ENCODE peak calls at places on chromosome 7, in seven cellular contexts. A, H, B, G, M, Z and I are unnamed samples.

GRCh38 chr7:129777195-129777844 is 165.8 kb downstream of the NRF1 start:
- DNase-seq in B (no peak), H (no peak), Z (no peak), G (no peak), M (no peak), A (no peak), I (no peak)

GRCh38 chr7:44486693-44487092 is 3.8 kb downstream of the NUDCD3 start:
- DNase-seq in G (peak; percentile 49), Z (no peak), A (no peak), H (no peak), M (no peak), B (no peak), I (no peak)

GRCh38 chr7:74604326-74605020 is 53.0 kb upstream of the GTF2I start:
- DNase-seq in B (no peak), M (peak; percentile 56), Z (no peak), H (peak; percentile 15), A (no peak), G (no peak), I (peak; percentile 7)

GRCh38 chr7:50584793-50585399 is 19.7 kb upstream of the DDC start:
- DNase-seq in Z (no peak), B (no peak), G (no peak), H (no peak), M (no peak), A (no peak), I (no peak)

GRCh38 chr7:105198223-105198622 is 184.2 kb downstream of the KMT2E start:
- DNase-seq in A (peak; percentile 55), B (no peak), Z (no peak), G (peak; percentile 95), H (no peak), M (peak; percentile 10), I (no peak)

GRCh38 chr7:74633451-74633921 is 24.0 kb upstream of the GTF2I start:
- DNase-seq in B (no peak), G (no peak), Z (no peak), A (no peak), M (no peak), H (no peak), I (no peak)

GRCh38 chr7:113308399-113308798 is 190.0 kb upstream of the SMIM30 start:
- DNase-seq in Z (no peak), M (no peak), H (no peak), A (no peak), B (no peak), G (no peak), I (no peak)

GRCh38 chr7:94971051-94971867 is 63.9 kb downstream of the PPP1R9A start:
- DNase-seq in A (no peak), B (no peak), Z (no peak), M (no peak), H (no peak), G (no peak), I (no peak)

GRCh38 chr7:81902536-81902935 is 132.7 kb upstream of the HGF start:
- DNase-seq in A (no peak), B (no peak), H (no peak), M (no peak), G (no peak), Z (no peak), I (no peak)

GRCh38 chr7:51350195-51350896 is 33.7 kb upstream of the COBL start:
- DNase-seq in B (no peak), Z (no peak), M (no peak), A (no peak), H (peak; percentile 80), G (no peak), I (no peak)

GRCh38 chr7:37289347-37289746 is 159.3 kb downstream of the ELMO1 start:
- DNase-seq in G (no peak), H (no peak), A (no peak), Z (no peak), B (no peak), M (no peak), I (no peak)

GRCh38 chr7:45072131-45073030 is 16.4 kb downstream of the NACAD start:
- DNase-seq in G (no peak), Z (no peak), M (no peak), A (no peak), B (no peak), H (no peak), I (no peak)

GRCh38 chr7:130667593-130668257 is 823 bp downstream of the COPG2 start:
- DNase-seq in H (no peak), Z (no peak), A (no peak), M (no peak), G (peak; percentile 1), B (no peak), I (peak; percentile 20)

GRCh38 chr7:123208793-123209192 is 9.0 kb upstream of the SLC13A1 start:
- DNase-seq in Z (no peak), A (no peak), B (no peak), M (no peak), G (no peak), H (peak; percentile 48), I (no peak)